ENCODE peak calls at places on chromosomes 13 and 19, in five cellular contexts. One of them, this sample, is unnamed.

GRCh38 chr13:51549050-51549449 is 35.2 kb upstream of the WDFY2 start:
- DNase-seq in NCI-H1092: no peak
- DNase-seq in CD4-positive, alpha-beta T cell: no peak
- DNase-seq in KBM-7: peak
- DNase-seq in NCI-H774: no peak
- DNase-seq in this sample: no peak

GRCh38 chr13:20714563-20715339 is 11.3 kb downstream of the IL17D start:
- DNase-seq in NCI-H774: no peak
- DNase-seq in KBM-7: no peak
- DNase-seq in CD4-positive, alpha-beta T cell: no peak
- DNase-seq in NCI-H1092: no peak
- DNase-seq in this sample: no peak

GRCh38 chr19:48290341-48290922 is 20.6 kb downstream of the ZNF114 start:
- DNase-seq in NCI-H774: no peak
- DNase-seq in NCI-H1092: no peak
- DNase-seq in CD4-positive, alpha-beta T cell: no peak
- DNase-seq in KBM-7: no peak
- DNase-seq in this sample: peak

GRCh38 chr19:58544591-58545285 is 874 bp downstream of the TRIM28 start:
- DNase-seq in NCI-H1092: no peak
- DNase-seq in KBM-7: no peak
- DNase-seq in CD4-positive, alpha-beta T cell: peak
- DNase-seq in NCI-H774: no peak
- DNase-seq in this sample: peak

GRCh38 chr19:36547001-36547732 is 19.1 kb upstream of the ZNF260 start:
- DNase-seq in CD4-positive, alpha-beta T cell: no peak
- DNase-seq in NCI-H774: no peak
- DNase-seq in KBM-7: peak
- DNase-seq in NCI-H1092: no peak
- DNase-seq in this sample: no peak

GRCh38 chr19:45768644-45769053 is 403 bp downstream of the SIX5 start:
- DNase-seq in NCI-H774: no peak
- DNase-seq in NCI-H1092: no peak
- DNase-seq in KBM-7: no peak
- DNase-seq in CD4-positive, alpha-beta T cell: no peak
- DNase-seq in this sample: no peak

GRCh38 chr19:28641395-28641794 is 571.6 kb downstream of the UQCRFS1 start:
- DNase-seq in NCI-H1092: no peak
- DNase-seq in CD4-positive, alpha-beta T cell: no peak
- DNase-seq in KBM-7: no peak
- DNase-seq in NCI-H774: no peak
- DNase-seq in this sample: no peak

GRCh38 chr13:105334211-105334610 is 1201.3 kb downstream of the EFNB2 start:
- DNase-seq in NCI-H774: no peak
- DNase-seq in CD4-positive, alpha-beta T cell: no peak
- DNase-seq in NCI-H1092: no peak
- DNase-seq in KBM-7: no peak
- DNase-seq in this sample: no peak

GRCh38 chr13:49428041-49428763 is 15.7 kb downstream of the CAB39L start:
- DNase-seq in NCI-H774: no peak
- DNase-seq in NCI-H1092: no peak
- DNase-seq in CD4-positive, alpha-beta T cell: no peak
- DNase-seq in KBM-7: peak
- DNase-seq in this sample: no peak

GRCh38 chr13:63291701-63292100 is 1876.1 kb upstream of the PCDH20 start:
- DNase-seq in NCI-H774: no peak
- DNase-seq in KBM-7: no peak
- DNase-seq in CD4-positive, alpha-beta T cell: no peak
- DNase-seq in NCI-H1092: no peak
- DNase-seq in this sample: no peak

GRCh38 chr19:38411041-38411712 is 8.3 kb downstream of the FAM98C start:
- DNase-seq in NCI-H1092: no peak
- DNase-seq in KBM-7: no peak
- DNase-seq in CD4-positive, alpha-beta T cell: no peak
- DNase-seq in NCI-H774: no peak
- DNase-seq in this sample: no peak

GRCh38 chr19:55270172-55270942 is 9.6 kb downstream of the HSPBP1 start:
- DNase-seq in NCI-H1092: no peak
- DNase-seq in NCI-H774: no peak
- DNase-seq in CD4-positive, alpha-beta T cell: no peak
- DNase-seq in KBM-7: no peak
- DNase-seq in this sample: no peak

GRCh38 chr19:17183271-17183757 is 31.8 kb upstream of the USE1 start:
- DNase-seq in NCI-H774: no peak
- DNase-seq in CD4-positive, alpha-beta T cell: no peak
- DNase-seq in KBM-7: peak
- DNase-seq in NCI-H1092: no peak
- DNase-seq in this sample: no peak

This sample was measured in uterus.